ENCODE peak calls at places on chromosomes 13 and 19, in seven cellular contexts. One of them, this sample, is unnamed.

GRCh38 chr13:107361666-107362065 is 793.7 kb upstream of the ARGLU1 start:
- DNase-seq in tibial nerve: no peak
- DNase-seq in pancreas: no peak
- DNase-seq in IMR-90: peak; percentile 82
- DNase-seq in A549: no peak
- DNase-seq in colonic mucosa: no peak
- DNase-seq in dorsolateral prefrontal cortex: no peak
- DNase-seq in this sample: no peak

GRCh38 chr13:60519496-60519895 is 122.5 kb downstream of the TDRD3 start:
- DNase-seq in dorsolateral prefrontal cortex: no peak
- DNase-seq in tibial nerve: no peak
- DNase-seq in pancreas: no peak
- DNase-seq in colonic mucosa: no peak
- DNase-seq in IMR-90: no peak
- DNase-seq in A549: no peak
- DNase-seq in this sample: no peak

GRCh38 chr19:19191920-19192882 is at the start of the genes BORCS8 and RFXANK:
- DNase-seq in tibial nerve: peak; percentile 99
- DNase-seq in IMR-90: peak; percentile 98
- DNase-seq in A549: peak; percentile 96
- DNase-seq in dorsolateral prefrontal cortex: peak; percentile 98
- DNase-seq in colonic mucosa: peak; percentile 99
- DNase-seq in pancreas: peak; percentile 99
- DNase-seq in this sample: peak; percentile 99

GRCh38 chr13:39159393-39159792 is 121.1 kb downstream of the NHLRC3 start:
- DNase-seq in A549: no peak
- DNase-seq in colonic mucosa: no peak
- DNase-seq in pancreas: no peak
- DNase-seq in IMR-90: no peak
- DNase-seq in tibial nerve: no peak
- DNase-seq in dorsolateral prefrontal cortex: no peak
- DNase-seq in this sample: no peak

GRCh38 chr13:49386664-49387063 is 57.2 kb downstream of the CAB39L start:
- DNase-seq in pancreas: no peak
- DNase-seq in dorsolateral prefrontal cortex: no peak
- DNase-seq in IMR-90: no peak
- DNase-seq in colonic mucosa: no peak
- DNase-seq in A549: no peak
- DNase-seq in tibial nerve: no peak
- DNase-seq in this sample: no peak

GRCh38 chr19:50427997-50428425 is 4.7 kb upstream of the MYBPC2 start:
- DNase-seq in tibial nerve: peak; percentile 68
- DNase-seq in dorsolateral prefrontal cortex: peak; percentile 83
- DNase-seq in IMR-90: peak; percentile 69
- DNase-seq in pancreas: peak; percentile 88
- DNase-seq in A549: no peak
- DNase-seq in colonic mucosa: peak; percentile 78
- DNase-seq in this sample: peak; percentile 19

GRCh38 chr13:84050551-84050950 is 168.3 kb upstream of the SLITRK1 start:
- DNase-seq in dorsolateral prefrontal cortex: no peak
- DNase-seq in pancreas: no peak
- DNase-seq in IMR-90: no peak
- DNase-seq in A549: no peak
- DNase-seq in colonic mucosa: no peak
- DNase-seq in tibial nerve: no peak
- DNase-seq in this sample: no peak

GRCh38 chr19:3471954-3472655 is 8.2 kb downstream of the SMIM24 start:
- DNase-seq in pancreas: no peak
- DNase-seq in IMR-90: no peak
- DNase-seq in A549: no peak
- DNase-seq in tibial nerve: peak; percentile 44
- DNase-seq in colonic mucosa: no peak
- DNase-seq in dorsolateral prefrontal cortex: no peak
- DNase-seq in this sample: peak; percentile 40

GRCh38 chr13:34667356-34668218 is 274.5 kb upstream of the NBEA start:
- DNase-seq in pancreas: no peak
- DNase-seq in A549: no peak
- DNase-seq in dorsolateral prefrontal cortex: peak; percentile 20
- DNase-seq in tibial nerve: no peak
- DNase-seq in IMR-90: no peak
- DNase-seq in colonic mucosa: no peak
- DNase-seq in this sample: no peak

GRCh38 chr19:5154129-5154798 is 185.4 kb downstream of the KDM4B start:
- DNase-seq in A549: peak; percentile 26
- DNase-seq in colonic mucosa: peak; percentile 49
- DNase-seq in pancreas: no peak
- DNase-seq in IMR-90: no peak
- DNase-seq in dorsolateral prefrontal cortex: no peak
- DNase-seq in tibial nerve: no peak
- DNase-seq in this sample: no peak

GRCh38 chr13:41827507-41828213 is 133.2 kb downstream of the VWA8 start:
- DNase-seq in tibial nerve: peak; percentile 32
- DNase-seq in A549: peak; percentile 77
- DNase-seq in pancreas: no peak
- DNase-seq in dorsolateral prefrontal cortex: no peak
- DNase-seq in IMR-90: peak; percentile 94
- DNase-seq in colonic mucosa: no peak
- DNase-seq in this sample: no peak

GRCh38 chr13:67736646-67737420 is 506.7 kb upstream of the PCDH9 start:
- DNase-seq in A549: peak; percentile 43
- DNase-seq in IMR-90: peak; percentile 68
- DNase-seq in dorsolateral prefrontal cortex: no peak
- DNase-seq in tibial nerve: no peak
- DNase-seq in colonic mucosa: peak; percentile 21
- DNase-seq in pancreas: no peak
- DNase-seq in this sample: peak; percentile 1

GRCh38 chr19:48492925-48493717 is 18.5 kb downstream of the LMTK3 start:
- DNase-seq in pancreas: peak; percentile 98
- DNase-seq in tibial nerve: peak; percentile 96
- DNase-seq in colonic mucosa: peak; percentile 97
- DNase-seq in dorsolateral prefrontal cortex: peak; percentile 79
- DNase-seq in A549: peak; percentile 100
- DNase-seq in IMR-90: peak; percentile 94
- DNase-seq in this sample: peak; percentile 68

GRCh38 chr13:106173346-106173745 is 362.1 kb downstream of the EFNB2 start:
- DNase-seq in IMR-90: no peak
- DNase-seq in A549: no peak
- DNase-seq in dorsolateral prefrontal cortex: no peak
- DNase-seq in colonic mucosa: no peak
- DNase-seq in pancreas: no peak
- DNase-seq in tibial nerve: no peak
- DNase-seq in this sample: no peak

GRCh38 chr19:21751379-21751778 is 16.0 kb downstream of the ZNF100 start:
- DNase-seq in pancreas: no peak
- DNase-seq in colonic mucosa: no peak
- DNase-seq in dorsolateral prefrontal cortex: no peak
- DNase-seq in tibial nerve: no peak
- DNase-seq in IMR-90: peak; percentile 43
- DNase-seq in A549: no peak
- DNase-seq in this sample: no peak

GRCh38 chr13:89115307-89115706 is 1444.1 kb downstream of the SLITRK5 start:
- DNase-seq in IMR-90: no peak
- DNase-seq in dorsolateral prefrontal cortex: no peak
- DNase-seq in pancreas: no peak
- DNase-seq in colonic mucosa: no peak
- DNase-seq in A549: no peak
- DNase-seq in tibial nerve: no peak
- DNase-seq in this sample: no peak

GRCh38 chr13:46490129-46490528 is 62.8 kb upstream of the LRCH1 start:
- DNase-seq in tibial nerve: no peak
- DNase-seq in colonic mucosa: no peak
- DNase-seq in pancreas: no peak
- DNase-seq in dorsolateral prefrontal cortex: no peak
- DNase-seq in IMR-90: no peak
- DNase-seq in A549: no peak
- DNase-seq in this sample: no peak

GRCh38 chr19:35300340-35300649 is 8.3 kb downstream of the MAG start:
- DNase-seq in IMR-90: no peak
- DNase-seq in A549: no peak
- DNase-seq in colonic mucosa: no peak
- DNase-seq in tibial nerve: no peak
- DNase-seq in pancreas: no peak
- DNase-seq in dorsolateral prefrontal cortex: no peak
- DNase-seq in this sample: no peak

GRCh38 chr19:2249880-2250764 is 999 bp downstream of the AMH start:
- DNase-seq in dorsolateral prefrontal cortex: no peak
- DNase-seq in IMR-90: no peak
- DNase-seq in pancreas: no peak
- DNase-seq in A549: no peak
- DNase-seq in colonic mucosa: no peak
- DNase-seq in tibial nerve: no peak
- DNase-seq in this sample: no peak
- H3K27ac ChIP-seq in dorsolateral prefrontal cortex: no peak overlapping the region
- H3K27ac ChIP-seq in IMR-90: no peak overlapping the region
- H3K27ac ChIP-seq in pancreas: no peak overlapping the region
- H3K27ac ChIP-seq in A549: no peak overlapping the region
- H3K27ac ChIP-seq in colonic mucosa: no peak overlapping the region
- H3K27ac ChIP-seq in tibial nerve: no peak overlapping the region
- H3K27ac ChIP-seq in this sample: no peak overlapping the region

GRCh38 chr19:13083627-13084026 is 19.0 kb downstream of the LYL1 start:
- DNase-seq in tibial nerve: no peak
- DNase-seq in A549: no peak
- DNase-seq in dorsolateral prefrontal cortex: no peak
- DNase-seq in IMR-90: no peak
- DNase-seq in colonic mucosa: no peak
- DNase-seq in pancreas: no peak
- DNase-seq in this sample: no peak
- H3K27ac ChIP-seq in tibial nerve: peak overlapping the region; percentile 77
- H3K27ac ChIP-seq in A549: no peak overlapping the region
- H3K27ac ChIP-seq in dorsolateral prefrontal cortex: peak overlapping the region; percentile 85
- H3K27ac ChIP-seq in IMR-90: no peak overlapping the region
- H3K27ac ChIP-seq in colonic mucosa: no peak overlapping the region
- H3K27ac ChIP-seq in pancreas: no peak overlapping the region
- H3K27ac ChIP-seq in this sample: peak overlapping the region; percentile 77

GRCh38 chr13:24050292-24050711 is 110.2 kb upstream of the SPATA13 start:
- DNase-seq in IMR-90: peak; percentile 86
- DNase-seq in dorsolateral prefrontal cortex: peak; percentile 53
- DNase-seq in colonic mucosa: no peak
- DNase-seq in pancreas: peak; percentile 58
- DNase-seq in tibial nerve: no peak
- DNase-seq in A549: no peak
- DNase-seq in this sample: peak; percentile 63
- H3K27ac ChIP-seq in IMR-90: peak overlapping the region; percentile 17
- H3K27ac ChIP-seq in dorsolateral prefrontal cortex: peak overlapping the region; percentile 55
- H3K27ac ChIP-seq in colonic mucosa: peak overlapping the region; percentile 15
- H3K27ac ChIP-seq in pancreas: no peak overlapping the region
- H3K27ac ChIP-seq in tibial nerve: peak overlapping the region; percentile 45
- H3K27ac ChIP-seq in A549: no peak overlapping the region
- H3K27ac ChIP-seq in this sample: peak overlapping the region; percentile 67

GRCh38 chr19:37969695-37970094 is 62.7 kb downstream of the SIPA1L3 start:
- DNase-seq in pancreas: no peak
- DNase-seq in tibial nerve: no peak
- DNase-seq in colonic mucosa: no peak
- DNase-seq in dorsolateral prefrontal cortex: no peak
- DNase-seq in A549: no peak
- DNase-seq in IMR-90: no peak
- DNase-seq in this sample: no peak
- H3K27ac ChIP-seq in pancreas: no peak overlapping the region
- H3K27ac ChIP-seq in tibial nerve: no peak overlapping the region
- H3K27ac ChIP-seq in colonic mucosa: no peak overlapping the region
- H3K27ac ChIP-seq in dorsolateral prefrontal cortex: no peak overlapping the region
- H3K27ac ChIP-seq in A549: no peak overlapping the region
- H3K27ac ChIP-seq in IMR-90: no peak overlapping the region
- H3K27ac ChIP-seq in this sample: no peak overlapping the region

GRCh38 chr19:33268162-33268991 is 34.0 kb downstream of the CEBPA start:
- DNase-seq in IMR-90: no peak
- DNase-seq in colonic mucosa: no peak
- DNase-seq in pancreas: no peak
- DNase-seq in tibial nerve: no peak
- DNase-seq in dorsolateral prefrontal cortex: no peak
- DNase-seq in A549: no peak
- DNase-seq in this sample: no peak
- H3K27ac ChIP-seq in IMR-90: no peak overlapping the region
- H3K27ac ChIP-seq in colonic mucosa: no peak overlapping the region
- H3K27ac ChIP-seq in pancreas: no peak overlapping the region
- H3K27ac ChIP-seq in tibial nerve: no peak overlapping the region
- H3K27ac ChIP-seq in dorsolateral prefrontal cortex: no peak overlapping the region
- H3K27ac ChIP-seq in A549: no peak overlapping the region
- H3K27ac ChIP-seq in this sample: peak overlapping the region; percentile 42

DNA sequence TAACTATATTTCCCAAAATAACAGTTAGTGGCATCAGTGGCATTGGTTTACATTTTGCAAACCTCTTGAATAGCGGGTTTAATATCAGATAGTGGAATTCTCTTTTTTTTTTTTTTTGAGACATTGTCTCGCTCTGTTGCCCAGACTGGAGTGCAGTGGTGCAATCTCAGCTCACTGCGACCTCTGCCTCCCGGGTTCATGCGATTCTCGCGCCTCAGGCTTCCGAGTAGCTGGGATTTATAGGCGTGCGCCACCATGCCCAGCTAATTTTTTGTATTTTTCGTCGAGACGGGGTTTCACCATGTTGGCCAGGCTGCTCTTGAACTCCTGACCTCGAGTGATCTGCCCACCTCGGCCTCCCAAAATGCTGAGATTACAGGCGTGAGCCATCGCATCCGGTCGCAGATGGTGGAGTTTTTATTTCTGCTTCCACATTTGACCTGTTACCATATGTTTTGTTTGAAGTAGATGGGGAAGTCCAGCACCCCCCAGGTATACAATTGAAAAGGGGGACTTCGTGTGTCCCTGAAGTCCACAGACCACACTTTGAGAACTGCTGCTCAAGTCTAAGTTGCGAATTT is 40.5 kb upstream of the XPO4 start:
- DNase-seq in colonic mucosa: peak; percentile 20
- DNase-seq in IMR-90: no peak
- DNase-seq in tibial nerve: no peak
- DNase-seq in dorsolateral prefrontal cortex: no peak
- DNase-seq in A549: no peak
- DNase-seq in pancreas: no peak
- DNase-seq in this sample: no peak
- H3K27ac ChIP-seq in colonic mucosa: peak overlapping the region; percentile 65
- H3K27ac ChIP-seq in IMR-90: peak overlapping the region; percentile 3
- H3K27ac ChIP-seq in tibial nerve: peak overlapping the region; percentile 38
- H3K27ac ChIP-seq in dorsolateral prefrontal cortex: no peak overlapping the region
- H3K27ac ChIP-seq in A549: peak overlapping the region; percentile 75
- H3K27ac ChIP-seq in pancreas: no peak overlapping the region
- H3K27ac ChIP-seq in this sample: no peak overlapping the region